ENCODE peak calls at places on chromosomes 13 and 19, in six cellular contexts. D is endothelial cell; G is DMS79 treated with DMSO at 0.1 percent for 48 hours; P is activated CD4-positive, alpha-beta T cell treated with anti-CD3 and anti-CD28 coated beads, Interleukin-2, amount 10 ng/mL, durations not matched to agents 7 days and 5 days; Y is stimulated activated CD8-positive, alpha-beta memory T cell treated with anti-CD3 and anti-CD28 coated beads, Interleukin-15, amount 100 ng/mL, for 4 hours; H is Jurkat, Clone E6-1. C is an unnamed sample.

GRCh38 chr13:85313761-85314503 is 485.3 kb downstream of the SLITRK6 start:
- DNase-seq in D (no peak), G (no peak), P (no peak), Y (no peak), H (no peak), C (no peak)

GRCh38 chr19:4503224-4504170 is 14.8 kb downstream of the PLIN4 start:
- DNase-seq in D (no peak), G (no peak), P (no peak), Y (no peak), H (no peak), C (no peak)

GRCh38 chr19:4722671-4723464 is 774 bp downstream of the DPP9 start:
- DNase-seq in D (no peak), G (no peak), P (peak; percentile 55), Y (no peak), H (peak; percentile 25), C (no peak)

GRCh38 chr19:2603320-2603719 is 99.2 kb downstream of the GNG7 start:
- DNase-seq in D (no peak), G (no peak), P (no peak), Y (no peak), H (no peak), C (peak; percentile 85)

GRCh38 chr13:89688908-89689307 is 1658.6 kb upstream of the MIR17HG start:
- DNase-seq in D (no peak), G (no peak), P (no peak), Y (no peak), H (no peak), C (no peak)

GRCh38 chr13:75359266-75359665 is 122.7 kb downstream of the TBC1D4 start:
- DNase-seq in D (no peak), G (no peak), P (no peak), Y (no peak), H (no peak), C (no peak)

GRCh38 chr19:15570420-15570819 is 44.6 kb upstream of the CYP4F8 start:
- DNase-seq in D (no peak), G (no peak), P (no peak), Y (no peak), H (no peak), C (no peak)

GRCh38 chr13:113548171-113548641 is 36.3 kb upstream of the TFDP1 start:
- DNase-seq in D (no peak), G (peak; percentile 92), P (peak; percentile 3), Y (no peak), H (no peak), C (peak; percentile 62)

GRCh38 chr19:58228584-58229254 is at the start of gene ZNF544:
- DNase-seq in D (peak; percentile 80), G (peak; percentile 65), P (peak; percentile 51), Y (peak; percentile 22), H (no peak), C (no peak)

GRCh38 chr13:29676535-29676934 is 81.0 kb upstream of the SLC7A1 start:
- DNase-seq in D (no peak), G (no peak), P (no peak), Y (no peak), H (no peak), C (no peak)